ENCODE peak calls at places on chromosomes 6 and 20, in ten cellular contexts. F is cardiac muscle cell; G is hypothalamus; O is activated CD4-positive, alpha-beta T cell treated with anti-CD3 and anti-CD28 coated beads for 36 hours; A is mammary epithelial cell; I is AG08395; C is left kidney; W is NCI-H1417 treated with DMSO at 0.1 percent for 48 hours; T is fibroblast of lung; D is hepatic stellate cell. P is an unnamed sample.

GRCh38 chr6:5094327-5094726 is 9.2 kb downstream of the PPP1R3G start:
- DNase-seq in W (no peak), A (peak), D (peak), T (peak), C (no peak), G (no peak), I (peak), F (peak), O (no peak), P (no peak)

GRCh38 chr6:40399888-40400468 is 187.2 kb downstream of the LRFN2 start:
- DNase-seq in G (no peak), W (no peak), T (no peak), A (no peak), C (no peak), I (no peak), O (no peak), D (no peak), F (no peak), P (no peak)

GRCh38 chr20:63701329-63702035 is 5.0 kb downstream of the TNFRSF6B start:
- DNase-seq in W (no peak), C (no peak), D (no peak), A (no peak), O (peak), I (no peak), F (no peak), G (no peak), T (no peak), P (no peak)

GRCh38 chr6:164069352-164070022 is 655.0 kb downstream of the QKI start:
- DNase-seq in F (peak), W (no peak), T (no peak), A (no peak), O (no peak), C (peak), G (peak), D (no peak), I (no peak), P (no peak)

GRCh38 chr6:31575952-31576684 is 753 bp downstream of the TNF start:
- DNase-seq in D (no peak), C (no peak), W (no peak), A (no peak), T (no peak), F (no peak), O (no peak), G (no peak), I (no peak), P (no peak)

GRCh38 chr20:63127700-63128364 is 88.1 kb downstream of the YTHDF1 start:
- DNase-seq in A (no peak), C (no peak), F (no peak), I (no peak), W (no peak), T (no peak), G (no peak), D (no peak), O (no peak), P (no peak)

GRCh38 chr20:5056801-5057599 is 55.7 kb upstream of the SLC23A2 start:
- DNase-seq in W (no peak), F (peak), O (peak), T (peak), A (peak), G (no peak), C (no peak), D (peak), I (peak), P (no peak)

GRCh38 chr6:18742406-18742805 is 355.3 kb downstream of the RNF144B start:
- DNase-seq in F (peak), C (no peak), I (peak), O (no peak), W (no peak), D (no peak), G (no peak), T (peak), A (peak), P (no peak)

GRCh38 chr20:56588996-56589395 is 40.1 kb upstream of the TFAP2C start:
- DNase-seq in G (no peak), D (no peak), W (no peak), F (no peak), A (no peak), I (no peak), T (no peak), C (no peak), O (no peak), P (no peak)

GRCh38 chr20:51541189-51542032 is 1.1 kb downstream of the NFATC2 start:
- DNase-seq in G (peak), O (peak), W (no peak), T (peak), D (peak), A (no peak), I (peak), C (peak), F (peak), P (peak)

GRCh38 chr6:90087103-90087833 is 193.0 kb downstream of the GJA10 start:
- DNase-seq in C (no peak), G (no peak), T (peak), D (no peak), F (peak), A (peak), O (no peak), I (no peak), W (no peak), P (no peak)

GRCh38 chr20:34982270-34983088 is 26.8 kb downstream of the MYH7B start:
- DNase-seq in F (no peak), D (no peak), O (no peak), C (no peak), I (no peak), T (no peak), W (no peak), G (no peak), A (no peak), P (no peak)

GRCh38 chr6:100883347-100883746 is 2.2 kb upstream of the ASCC3 start:
- DNase-seq in C (no peak), I (no peak), D (no peak), F (no peak), A (no peak), O (no peak), T (no peak), W (no peak), G (no peak), P (no peak)

GRCh38 chr6:153032255-153032882 is 29.9 kb upstream of the MTRF1L start:
- DNase-seq in G (no peak), I (peak), T (peak), C (peak), W (no peak), O (no peak), A (peak), D (no peak), F (peak), P (no peak)

GRCh38 chr6:135686784-135687301 is 164.7 kb upstream of the PDE7B start:
- DNase-seq in W (no peak), F (peak), G (no peak), C (peak), T (peak), D (no peak), A (peak), I (no peak), O (no peak), P (no peak)

GRCh38 chr20:57439432-57439831 is 48.2 kb downstream of the RBM38 start:
- DNase-seq in G (peak), I (no peak), A (peak), F (no peak), C (peak), O (no peak), T (no peak), W (peak), D (no peak), P (no peak)

GRCh38 chr6:111562271-111562670 is 43.4 kb downstream of the TRAF3IP2 start:
- DNase-seq in C (no peak), O (no peak), G (no peak), T (no peak), A (no peak), D (no peak), W (no peak), F (no peak), I (no peak), P (no peak)

GRCh38 chr6:41191569-41191968 is 9.4 kb downstream of the TREML2 start:
- DNase-seq in O (peak), W (no peak), I (peak), C (peak), A (no peak), D (peak), T (no peak), G (no peak), F (peak), P (no peak)

GRCh38 chr20:63132715-63133471 is 83.0 kb downstream of the YTHDF1 start:
- DNase-seq in O (peak), I (no peak), D (no peak), G (no peak), W (no peak), T (no peak), F (no peak), A (no peak), C (no peak), P (no peak)

GRCh38 chr20:51469578-51470520 is 72.7 kb downstream of the NFATC2 start:
- DNase-seq in O (peak), I (no peak), F (no peak), T (no peak), C (peak), A (no peak), G (no peak), W (peak), D (no peak), P (peak)

GRCh38 chr20:36585410-36586125 is 12.2 kb downstream of the TGIF2 start:
- DNase-seq in F (no peak), G (no peak), O (no peak), A (peak), C (no peak), D (no peak), T (no peak), W (no peak), I (peak), P (peak)

GRCh38 chr20:34069341-34070078 is 42.5 kb downstream of the EIF2S2 start:
- DNase-seq in F (peak), D (peak), O (peak), W (peak), T (peak), A (peak), G (peak), C (peak), I (peak), P (peak)

GRCh38 chr20:20824924-20825584 is 112.6 kb upstream of the RALGAPA2 start:
- DNase-seq in D (peak), G (peak), C (peak), T (peak), W (no peak), A (no peak), O (peak), F (peak), I (peak), P (no peak)

GRCh38 chr20:266604-267562 is 9.4 kb downstream of the DEFB132 start:
- DNase-seq in G (peak), A (peak), C (peak), F (peak), O (peak), I (peak), W (peak), D (peak), T (peak), P (peak)

GRCh38 chr20:44464514-44464913 is 11.2 kb upstream of the TTPAL start:
- DNase-seq in W (no peak), G (no peak), D (no peak), F (no peak), A (peak), I (no peak), T (no peak), C (no peak), O (no peak), P (no peak)

GRCh38 chr6:40713002-40713719 is 126.0 kb upstream of the LRFN2 start:
- DNase-seq in A (no peak), G (no peak), C (peak), D (no peak), T (no peak), O (no peak), I (peak), W (no peak), F (no peak), P (no peak)

GRCh38 chr20:10169752-10170151 is 48.9 kb upstream of the SNAP25 start:
- DNase-seq in C (no peak), I (no peak), O (no peak), T (no peak), A (no peak), G (no peak), F (no peak), W (no peak), D (no peak), P (no peak)

GRCh38 chr6:149855741-149856140 is 8.4 kb downstream of the LRP11 start:
- DNase-seq in G (no peak), I (no peak), O (no peak), D (no peak), W (no peak), A (no peak), C (no peak), T (no peak), F (no peak), P (no peak)

GRCh38 chr20:16417001-16417400 is 156.2 kb downstream of the KIF16B start:
- DNase-seq in I (no peak), O (no peak), C (peak), D (no peak), A (no peak), F (no peak), W (no peak), G (no peak), T (no peak), P (no peak)

GRCh38 chr20:3980260-3981131 is 34.9 kb downstream of the RNF24 start:
- DNase-seq in C (peak), I (peak), T (peak), D (peak), F (peak), W (no peak), G (no peak), O (peak), A (peak), P (no peak)

GRCh38 chr6:43278524-43279078 is 19.5 kb upstream of the SLC22A7 start:
- DNase-seq in O (no peak), D (peak), C (peak), F (no peak), T (no peak), A (peak), G (no peak), W (no peak), I (peak), P (no peak)

P was measured in NCI-H187 treated with DMSO at 0.1 percent for 48 hours.